ENCODE peak calls at places on chromosomes 4 and X, in six cellular contexts. Y is substantia nigra, W is AG04449, C is AG20443, P is HT1080, R is Karpas-422. K is an unnamed sample.
A peak's percentile ranks its signal among the peaks of the same experiment; 100 is the strongest.

GRCh38 chrX:95056901-95057300 is 1382.9 kb downstream of the FAM133A start:
- DNase-seq in C (no peak), R (peak; percentile 53), Y (no peak), P (peak; percentile 33), W (no peak), K (no peak)

GRCh38 chrX:16797358-16797757 is 11.1 kb downstream of the TXLNG start:
- DNase-seq in W (no peak), C (peak; percentile 5), R (peak; percentile 37), Y (no peak), P (no peak), K (no peak)

GRCh38 chr4:147309434-147309833 is 171.5 kb upstream of the EDNRA start:
- DNase-seq in C (no peak), R (no peak), P (no peak), W (no peak), Y (no peak), K (no peak)

GRCh38 chrX:139815771-139816170 is 107.8 kb upstream of the MCF2 start:
- DNase-seq in R (no peak), Y (no peak), W (no peak), C (no peak), P (no peak), K (no peak)

GRCh38 chrX:96372313-96373046 is 312.2 kb upstream of the DIAPH2 start:
- DNase-seq in R (peak; percentile 61), Y (no peak), W (peak; percentile 12), C (peak; percentile 53), P (peak; percentile 16), K (no peak)

GRCh38 chr4:122810669-122811068 is 16.0 kb upstream of the FGF2 start:
- DNase-seq in W (no peak), C (no peak), Y (no peak), P (no peak), R (no peak), K (no peak)

GRCh38 chr4:53313510-53313909 is 52.4 kb downstream of the SCFD2 start:
- DNase-seq in Y (peak; percentile 43), C (no peak), R (no peak), P (peak; percentile 19), W (no peak), K (no peak)

GRCh38 chr4:1208970-1209704 is 36.8 kb upstream of the SPON2 start:
- DNase-seq in R (no peak), C (no peak), P (no peak), Y (no peak), W (no peak), K (no peak)

GRCh38 chr4:104971458-104971857 is 175.2 kb upstream of the TET2 start:
- DNase-seq in P (peak; percentile 34), R (no peak), Y (no peak), W (no peak), C (no peak), K (no peak)

GRCh38 chr4:48439988-48440387 is 43.2 kb upstream of the SLC10A4 start:
- DNase-seq in R (no peak), P (no peak), C (no peak), Y (no peak), W (no peak), K (no peak)

GRCh38 chr4:77593993-77594392 is 11.6 kb upstream of the CXCL13 start:
- DNase-seq in Y (no peak), P (no peak), R (no peak), W (no peak), C (no peak), K (no peak)

GRCh38 chr4:140266958-140267568 is 106.4 kb upstream of the SCOC start:
- DNase-seq in W (no peak), P (peak; percentile 99), R (no peak), C (peak; percentile 25), Y (no peak), K (no peak)

GRCh38 chr4:188960411-188961093 is 821.3 kb downstream of the TRIML1 start:
- DNase-seq in Y (no peak), P (peak; percentile 40), C (no peak), R (no peak), W (peak; percentile 29), K (no peak)

GRCh38 chr4:163991268-163991667 is 496.8 kb downstream of the TMA16 start:
- DNase-seq in C (no peak), R (no peak), P (peak; percentile 24), Y (no peak), W (no peak), K (no peak)

GRCh38 chrX:145405012-145405411 is 157.7 kb downstream of the SPANXN1 start:
- DNase-seq in R (peak; percentile 88), C (peak; percentile 7), Y (no peak), P (peak; percentile 3), W (no peak), K (no peak)

GRCh38 chr4:10151182-10151581 is 34.6 kb upstream of the WDR1 start:
- DNase-seq in P (no peak), R (peak; percentile 92), W (no peak), Y (no peak), C (no peak), K (no peak)

GRCh38 chr4:38723726-38724506 is 58.9 kb downstream of the TLR10 start:
- DNase-seq in P (peak; percentile 16), Y (no peak), R (no peak), C (no peak), W (no peak), K (no peak)

GRCh38 chr4:19026281-19026680 is 1004.7 kb upstream of the LCORL start:
- DNase-seq in Y (peak; percentile 3), R (no peak), P (peak; percentile 27), C (no peak), W (no peak), K (no peak)

GRCh38 chrX:13764765-13765164 is 30.2 kb downstream of the OFD1 start:
- DNase-seq in W (no peak), C (no peak), R (no peak), Y (peak; percentile 14), P (no peak), K (no peak)

GRCh38 chr4:20878806-20879205 is 178.5 kb downstream of the PACRGL start:
- DNase-seq in Y (no peak), P (peak; percentile 6), R (no peak), W (no peak), C (no peak), K (no peak)

GRCh38 chr4:139665690-139666529 is at the start of gene MGST2:
- DNase-seq in R (peak; percentile 79), Y (peak; percentile 29), W (no peak), P (no peak), C (peak; percentile 85), K (peak; percentile 35)

GRCh38 chr4:7705062-7705461 is 234.6 kb downstream of the AFAP1 start:
- DNase-seq in P (no peak), W (no peak), R (no peak), C (no peak), Y (no peak), K (no peak)